ENCODE peak calls at places on chromosomes 16 and 17, in five cellular contexts. V, S, T, Q and N are unnamed samples.

GRCh38 chr17:62670202-62670821 is 42.8 kb downstream of the MRC2 start:
- DNase-seq in Q (no peak), V (no peak), S (no peak), T (no peak), N (no peak)

GRCh38 chr17:78174870-78175642 is 6.7 kb downstream of the SYNGR2 start:
- DNase-seq in T (no peak), S (no peak), Q (no peak), V (no peak), N (no peak)

GRCh38 chr16:10332301-10332700 is 53.6 kb upstream of the ATF7IP2 start:
- DNase-seq in T (no peak), S (no peak), Q (no peak), V (no peak), N (no peak)

GRCh38 chr16:69338557-69339288 is 641 bp downstream of the COG8 start:
- DNase-seq in T (no peak), V (no peak), Q (no peak), S (no peak), N (no peak)

GRCh38 chr16:5851583-5851982 is 754.0 kb upstream of the EEF2KMT start:
- DNase-seq in T (no peak), S (no peak), V (no peak), Q (no peak), N (no peak)

GRCh38 chr17:2433696-2434095 is 32.8 kb upstream of the MNT start:
- DNase-seq in V (no peak), T (no peak), Q (no peak), S (no peak), N (no peak)

GRCh38 chr16:84898447-84898846 is 78.7 kb downstream of the CRISPLD2 start:
- DNase-seq in Q (no peak), S (no peak), V (no peak), T (no peak), N (no peak)

GRCh38 chr17:14205992-14206461 is 30.6 kb downstream of the CDRT15 start:
- DNase-seq in Q (no peak), V (peak; percentile 24), T (peak; percentile 82), S (no peak), N (no peak)

GRCh38 chr17:61647044-61647443 is 56.0 kb upstream of the NACA2 start:
- DNase-seq in Q (no peak), S (no peak), T (no peak), V (no peak), N (no peak)

GRCh38 chr17:29133146-29133713 is 47.0 kb downstream of the MYO18A start:
- DNase-seq in V (no peak), S (no peak), Q (peak; percentile 44), T (no peak), N (no peak)

GRCh38 chr17:51165680-51166197 is 472 bp upstream of the NME2 start:
- DNase-seq in S (no peak), Q (no peak), V (peak; percentile 18), T (peak; percentile 49), N (peak; percentile 53)

GRCh38 chr17:74449306-74449705 is 17.1 kb upstream of the CD300A start:
- DNase-seq in T (no peak), Q (no peak), V (no peak), S (no peak), N (no peak)

GRCh38 chr17:2949469-2950044 is 113.8 kb downstream of the OR1D5 start:
- DNase-seq in Q (no peak), T (no peak), V (no peak), S (no peak), N (no peak)

GRCh38 chr16:24921229-24921628 is 75.5 kb downstream of the SLC5A11 start:
- DNase-seq in S (no peak), T (no peak), Q (no peak), V (no peak), N (no peak)